ENCODE peak calls at places on chromosome 20, in four cellular contexts. U is tibial nerve, O is spleen, H is esophagus muscularis mucosa. G is an unnamed sample.
A peak's percentile ranks its signal among the peaks of the same experiment; 100 is the strongest.

GRCh38 chr20:48783533-48784272 is 44.1 kb downstream of the PREX1 start:
- DNase-seq in U (no peak), O (no peak), H (no peak), G (no peak)

GRCh38 chr20:36113566-36114247 is 40.8 kb upstream of the EPB41L1 start:
- DNase-seq in H (no peak), U (no peak), O (no peak), G (no peak)

GRCh38 chr20:63498950-63499332 is at the start of gene EEF1A2:
- DNase-seq in O (peak; percentile 80), U (no peak), H (no peak), G (no peak)

GRCh38 chr20:57025261-57025660 is 241.2 kb downstream of the BMP7 start:
- DNase-seq in U (no peak), H (no peak), O (no peak), G (peak; percentile 88)

GRCh38 chr20:44424039-44424495 is 51.6 kb upstream of the TTPAL start:
- DNase-seq in O (no peak), H (no peak), U (no peak), G (no peak)

GRCh38 chr20:59468831-59469230 is 135.5 kb upstream of the PHACTR3 start:
- DNase-seq in U (no peak), O (peak; percentile 40), H (no peak), G (no peak)

GRCh38 chr20:33373735-33374605 is 27.3 kb downstream of the CDK5RAP1 start:
- DNase-seq in O (no peak), U (no peak), H (no peak), G (no peak)

GRCh38 chr20:49571553-49571835 is 3.6 kb upstream of the PTGIS start:
- DNase-seq in O (no peak), H (no peak), U (no peak), G (no peak)

GRCh38 chr20:15658295-15658694 is 915.0 kb downstream of the KIF16B start:
- DNase-seq in O (no peak), U (no peak), H (no peak), G (no peak)

GRCh38 chr20:10555865-10556308 is 117.9 kb downstream of the JAG1 start:
- DNase-seq in U (no peak), O (no peak), H (peak; percentile 29), G (no peak)

GRCh38 chr20:60000271-60001026 is 42.2 kb downstream of the CDH26 start:
- DNase-seq in U (no peak), O (no peak), H (peak; percentile 66), G (no peak)

GRCh38 chr20:10288954-10289646 is 70.5 kb downstream of the SNAP25 start:
- DNase-seq in U (no peak), H (no peak), O (no peak), G (no peak)

GRCh38 chr20:62884556-62884955 is 22.9 kb upstream of the TCFL5 start:
- DNase-seq in H (no peak), U (no peak), O (no peak), G (no peak)

GRCh38 chr20:1272368-1273155 is 6.5 kb downstream of the SNPH start:
- DNase-seq in U (no peak), O (no peak), H (peak; percentile 70), G (peak; percentile 43)
- H3K27ac ChIP-seq in U (no peak overlapping the region), O (no peak overlapping the region), H (no peak overlapping the region), G (no peak overlapping the region)

GRCh38 chr20:32208499-32209154 is 947 bp downstream of the POFUT1 start:
- DNase-seq in H (no peak), O (no peak), U (no peak), G (no peak)

GRCh38 chr20:32207211-32207625 is 325 bp downstream of the PLAGL2 start:
- DNase-seq in H (no peak), U (no peak), O (no peak), G (no peak)

GRCh38 chr20:32207626-32208498 is at the start of the genes PLAGL2 and POFUT1:
- DNase-seq in U (peak; percentile 76), O (peak; percentile 98), H (peak; percentile 93), G (peak; percentile 88)

GRCh38 chr20:32206383-32207210 is 946 bp downstream of the PLAGL2 start:
- DNase-seq in O (no peak), H (no peak), U (no peak), G (no peak)

DNA sequence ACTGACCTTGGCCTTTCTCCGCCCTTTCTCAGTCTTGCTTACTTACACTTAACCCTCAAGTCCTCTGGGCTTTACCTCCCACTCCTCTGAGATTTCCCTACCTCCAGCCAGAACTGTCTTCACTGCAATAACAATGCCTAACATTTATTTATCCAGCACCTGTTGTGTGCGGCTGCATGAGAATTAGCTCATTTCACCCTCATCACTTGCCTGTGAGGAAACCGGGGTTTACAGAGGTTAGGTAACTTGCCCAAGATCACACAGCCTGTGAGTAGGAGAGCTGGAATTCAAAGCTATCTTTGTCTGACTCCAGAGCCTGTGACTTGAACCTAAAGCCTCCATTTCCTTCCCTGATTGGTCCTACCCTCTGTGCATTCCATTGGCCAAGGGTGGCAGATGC is 2.5 kb downstream of the POFUT1 start:
- DNase-seq in H (no peak), U (no peak), O (no peak), G (no peak)
- H3K4me3 ChIP-seq in H (no peak overlapping the region), U (no peak overlapping the region), O (no peak overlapping the region), G (no peak overlapping the region)

DNA sequence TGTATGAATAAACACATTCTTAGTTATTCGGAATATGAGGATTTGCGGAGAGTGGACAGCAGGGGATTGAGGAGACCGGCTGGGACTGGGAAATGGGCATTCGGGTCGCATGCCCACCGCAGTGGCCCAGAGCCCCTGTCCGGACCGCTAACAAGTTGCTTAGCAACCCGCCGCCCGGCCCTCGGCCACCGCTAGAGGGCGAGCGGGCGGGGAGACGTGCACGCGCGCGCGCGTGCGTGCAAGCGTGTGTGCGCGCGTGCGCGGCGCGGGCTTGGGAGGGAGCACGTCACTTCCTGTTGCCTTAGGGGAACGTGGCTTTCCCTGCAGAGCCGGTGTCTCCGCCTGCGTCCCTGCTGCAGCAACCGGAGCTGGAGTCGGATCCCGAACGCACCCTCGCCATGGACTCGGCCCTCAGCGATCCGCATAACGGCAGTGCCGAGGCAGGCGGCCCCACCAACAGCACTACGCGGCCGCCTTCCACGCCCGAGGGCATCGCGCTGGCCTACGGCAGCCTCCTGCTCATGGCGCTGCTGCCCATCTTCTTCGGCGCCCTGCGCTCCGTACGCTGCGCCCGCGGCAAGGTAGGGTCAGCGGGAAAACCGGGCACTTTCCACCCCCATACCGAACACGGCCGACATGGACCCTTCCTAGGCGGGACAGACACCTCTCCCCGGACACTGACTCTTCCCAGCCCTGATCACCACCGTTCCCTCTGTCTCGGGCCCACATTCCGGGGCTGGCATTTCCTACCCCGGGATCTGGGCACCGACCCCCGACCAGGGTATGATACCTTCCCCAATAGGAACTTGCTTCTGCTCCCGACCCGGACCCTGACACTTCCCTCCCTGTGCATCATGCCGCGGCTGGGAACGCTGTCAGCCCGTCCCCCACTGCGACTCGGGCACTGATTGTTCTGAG is at the start of gene HM13:
- DNase-seq in U (peak; percentile 85), H (peak; percentile 96), O (peak; percentile 98), G (peak; percentile 93)
- TF ChIP-seq POLR2A in U (no peak), H (peak; percentile 89), O (peak; percentile 44), G (peak; percentile 85)

DNA sequence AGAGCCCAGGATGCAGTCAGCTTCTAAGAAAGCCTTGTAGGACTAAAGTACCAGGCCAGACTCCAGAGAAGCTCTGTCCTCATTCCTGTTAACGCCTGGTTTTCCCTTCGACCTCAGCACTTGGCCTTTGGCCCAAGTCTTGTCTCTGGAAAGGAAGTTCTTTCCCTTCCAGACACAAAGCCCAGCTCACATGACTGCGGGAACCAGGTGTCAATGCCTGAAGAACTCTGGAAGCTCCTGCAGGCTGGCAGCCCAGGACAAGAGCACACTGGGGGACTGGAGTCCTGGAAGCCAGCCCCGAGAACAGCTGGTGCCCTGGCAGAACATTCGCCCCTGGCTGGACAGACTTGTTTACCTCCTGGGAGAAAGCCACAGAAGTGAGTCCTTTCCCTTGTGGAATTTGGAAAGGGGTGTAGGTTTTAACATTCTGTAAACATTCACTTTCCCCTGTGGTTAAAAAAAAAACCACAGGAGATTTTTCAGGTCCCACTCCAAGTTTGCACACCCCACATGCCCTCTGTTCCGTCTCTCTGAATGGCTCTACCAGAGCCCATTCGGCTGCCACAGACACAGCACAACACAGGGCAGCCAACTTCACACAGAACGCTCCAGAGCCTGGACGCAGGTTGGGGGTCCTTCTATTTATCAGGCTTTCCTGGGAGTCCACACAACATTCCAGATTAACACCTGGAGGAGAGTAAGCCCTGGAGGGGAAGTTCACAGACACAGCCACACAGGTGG is 18.1 kb downstream of the ACSS1 start:
- DNase-seq in H (peak; percentile 98), U (peak; percentile 88), O (peak; percentile 33), G (peak; percentile 97)
- H3K27ac ChIP-seq in H (peak overlapping the region; percentile 88), U (peak overlapping the region; percentile 89), O (peak overlapping the region; percentile 72), G (peak overlapping the region; percentile 94)